ENCODE peak calls at places on chromosomes 11 and 22, in seven cellular contexts. K is tibial nerve, A is endothelial cell of umbilical vein, L is progenitor cell of endocrine pancreas, U is cardiac muscle cell, Z is GM12865, D is sigmoid colon. E is an unnamed sample.

GRCh38 chr22:29225422-29226090 is 19.9 kb downstream of the EMID1 start:
- DNase-seq in Z (no peak), L (no peak), K (peak), D (peak), A (peak), U (peak), E (no peak)

GRCh38 chr11:46472662-46472994 is 81.1 kb upstream of the CHRM4 start:
- DNase-seq in A (no peak), U (no peak), L (no peak), Z (no peak), D (no peak), K (no peak), E (no peak)

GRCh38 chr11:3837793-3838192 is 3.0 kb downstream of the RHOG start:
- DNase-seq in L (no peak), U (peak), Z (peak), A (no peak), K (no peak), D (peak), E (no peak)

GRCh38 chr11:120210651-120211521 is at the start of gene OAF:
- DNase-seq in U (peak), L (peak), D (peak), K (peak), A (peak), Z (peak), E (peak)

GRCh38 chr11:62614275-62614674 is 1.2 kb downstream of the ROM1 start:
- DNase-seq in K (no peak), L (no peak), D (no peak), U (no peak), Z (no peak), A (no peak), E (no peak)

GRCh38 chr11:19946681-19947080 is 213.6 kb downstream of the DBX1 start:
- DNase-seq in L (no peak), A (no peak), D (no peak), Z (no peak), U (no peak), K (no peak), E (no peak)

GRCh38 chr11:40722179-40722795 is 737.2 kb downstream of the LRRC4C start:
- DNase-seq in D (peak), Z (peak), U (peak), A (peak), K (no peak), L (peak), E (no peak)

GRCh38 chr11:28729339-28729738 is 621.2 kb downstream of the METTL15 start:
- DNase-seq in D (no peak), U (no peak), K (no peak), A (no peak), Z (no peak), L (no peak), E (no peak)

GRCh38 chr22:22930571-22931556 is 43.2 kb downstream of the IGLL5 start:
- DNase-seq in L (no peak), D (no peak), K (no peak), Z (peak), A (no peak), U (no peak), E (no peak)

GRCh38 chr22:18070556-18071306 is 7.1 kb upstream of the PEX26 start:
- DNase-seq in U (no peak), Z (no peak), K (no peak), A (no peak), D (no peak), L (no peak), E (no peak)

GRCh38 chr11:111363985-111364384 is 15.1 kb downstream of the POU2AF1 start:
- DNase-seq in D (no peak), Z (peak), L (no peak), K (no peak), A (no peak), U (no peak), E (no peak)

GRCh38 chr11:64723117-64723906 is at the start of gene NRXN2:
- DNase-seq in U (peak), L (peak), Z (peak), A (peak), K (peak), D (peak), E (peak)

GRCh38 chr11:121741954-121742361 is 289.2 kb upstream of the SORL1-AS1 start:
- DNase-seq in U (peak), K (peak), A (no peak), L (no peak), Z (no peak), D (peak), E (no peak)

GRCh38 chr11:125464266-125464662 is 31.8 kb downstream of the FEZ1 start:
- DNase-seq in Z (no peak), K (no peak), D (no peak), A (no peak), U (peak), L (no peak), E (no peak)

GRCh38 chr11:34994859-34995258 is 78.4 kb downstream of the PDHX start:
- DNase-seq in L (no peak), U (no peak), A (no peak), K (no peak), Z (no peak), D (no peak), E (no peak)

GRCh38 chr22:49991907-49992533 is 20.5 kb downstream of the IL17REL start:
- DNase-seq in L (no peak), U (no peak), Z (no peak), A (no peak), D (no peak), K (peak), E (no peak)

GRCh38 chr11:10476342-10476741 is 21.3 kb downstream of the AMPD3 start:
- DNase-seq in K (no peak), L (no peak), U (no peak), A (no peak), D (no peak), Z (no peak), E (no peak)

GRCh38 chr11:64225608-64226506 is at the start of the genes NUDT22 and TRPT1:
- DNase-seq in D (peak), Z (peak), L (peak), K (peak), U (peak), A (peak), E (peak)

DNA sequence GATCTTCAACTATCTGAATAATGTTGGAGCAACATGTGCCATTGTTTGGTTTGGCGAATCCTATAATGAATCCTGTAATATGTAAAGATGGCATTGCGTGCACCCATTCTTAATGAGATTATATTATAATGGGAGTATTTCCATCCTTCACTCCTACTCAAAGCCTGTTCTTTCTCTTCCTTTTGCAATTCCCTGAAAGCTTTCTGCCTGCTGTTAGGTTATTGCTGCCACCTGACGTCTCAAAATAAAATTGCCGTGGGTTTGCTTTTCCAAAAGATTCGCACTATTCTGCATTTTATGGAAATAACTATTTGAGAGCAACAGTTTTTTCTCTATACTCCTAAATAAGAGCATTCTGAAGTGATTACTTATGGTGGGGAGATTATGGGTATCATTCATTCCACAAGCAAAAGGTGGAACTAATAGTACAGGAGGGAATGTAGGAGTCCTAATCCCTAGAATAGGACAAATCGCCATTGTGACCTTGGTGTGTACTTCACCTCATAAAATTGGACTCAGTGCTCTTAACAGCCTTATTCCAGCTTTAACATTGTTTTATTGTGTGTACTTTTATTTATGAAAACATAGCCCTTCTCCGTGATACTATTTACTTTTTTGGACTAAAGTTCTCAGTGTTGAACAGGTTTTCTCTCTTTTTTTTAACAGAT is 69.6 kb upstream of the ALKBH3 start:
- DNase-seq in U (peak), L (no peak), Z (no peak), K (no peak), D (no peak), A (no peak), E (no peak)
- TF ChIP-seq CTCF in U (peak), L (peak), Z (no peak), K (no peak), D (no peak), A (no peak), E (no peak)

GRCh38 chr22:25137577-25138525 is 61.8 kb upstream of the CRYBB3 start:
- DNase-seq in A (no peak), D (peak), Z (peak), U (no peak), L (no peak), K (no peak), E (no peak)
- TF ChIP-seq CTCF in A (no peak), D (no peak), Z (no peak), U (no peak), L (no peak), K (no peak), E (no peak)

GRCh38 chr22:35212996-35213395 is 44.3 kb upstream of the HMGXB4 start:
- DNase-seq in U (no peak), Z (no peak), A (no peak), D (no peak), K (no peak), L (no peak), E (no peak)

GRCh38 chr22:35217541-35217940 is 39.8 kb upstream of the HMGXB4 start:
- DNase-seq in D (no peak), A (no peak), Z (no peak), U (no peak), K (no peak), L (no peak), E (no peak)

GRCh38 chr22:35215993-35216392 is 41.3 kb upstream of the HMGXB4 start:
- DNase-seq in A (no peak), L (no peak), U (no peak), K (no peak), Z (no peak), D (no peak), E (no peak)

GRCh38 chr22:35212020-35212419 is 45.3 kb upstream of the HMGXB4 start:
- DNase-seq in U (peak), L (no peak), K (no peak), A (no peak), Z (no peak), D (no peak), E (no peak)

DNA sequence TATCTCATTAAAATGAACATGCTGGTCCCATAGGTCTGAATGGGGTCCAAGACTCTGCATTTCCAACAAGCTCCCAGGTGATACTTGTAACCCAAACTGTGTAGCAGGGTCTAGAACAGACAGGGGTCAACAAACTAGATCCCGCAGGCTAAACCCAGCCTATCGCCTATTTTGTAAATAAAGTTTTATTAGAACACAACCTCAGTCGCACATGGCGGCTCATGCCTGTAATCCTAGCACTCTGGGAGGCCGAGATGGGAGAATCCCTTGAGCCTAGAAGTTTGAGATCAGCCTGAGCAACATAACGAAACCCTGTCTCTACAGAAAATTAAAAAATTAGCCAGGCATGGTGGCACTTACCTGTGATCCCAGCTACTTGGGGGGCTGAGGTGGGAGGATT is 42.3 kb upstream of the HMGXB4 start:
- DNase-seq in U (no peak), K (no peak), Z (no peak), A (no peak), D (no peak), L (no peak), E (no peak)
- TF ChIP-seq CTCF in U (no peak), K (no peak), Z (no peak), A (no peak), D (no peak), L (no peak), E (no peak)

GRCh38 chr22:27488456-27489224 is 312.9 kb downstream of the MN1 start:
- DNase-seq in D (no peak), A (peak), K (no peak), Z (no peak), U (peak), L (no peak), E (no peak)
- TF ChIP-seq CTCF in D (no peak), A (no peak), K (no peak), Z (no peak), U (no peak), L (no peak), E (no peak)

DNA sequence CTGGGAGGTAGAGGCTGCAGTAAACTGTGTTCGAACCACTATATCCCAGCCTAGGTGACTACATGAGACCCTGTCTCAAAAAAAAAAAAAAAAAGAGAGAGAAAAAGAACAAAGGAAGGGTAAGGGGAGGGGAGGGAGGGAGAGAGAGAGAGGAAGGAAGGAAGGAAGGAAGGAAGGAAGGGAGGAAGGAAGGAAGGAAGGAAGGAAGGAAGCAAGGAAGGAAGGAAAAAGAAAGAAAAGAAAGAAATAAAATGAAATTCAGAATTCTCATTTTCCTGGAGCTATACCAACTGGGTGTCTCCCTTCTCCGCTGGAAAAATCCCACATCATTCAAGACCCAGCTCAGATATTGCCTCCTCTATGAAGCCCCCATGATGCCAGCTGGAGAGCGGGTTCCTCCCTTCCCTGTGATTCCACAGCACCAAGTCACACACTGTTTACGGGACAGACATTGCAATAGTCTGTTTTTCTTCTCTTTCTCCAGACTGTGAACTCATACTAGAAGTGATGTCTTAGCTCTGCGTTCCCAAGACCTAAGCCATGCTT is 3.0 kb upstream of the PPFIA1 start:
- DNase-seq in Z (no peak), A (no peak), L (no peak), K (no peak), D (no peak), U (no peak), E (no peak)
- TF ChIP-seq CTCF in Z (no peak), A (no peak), L (no peak), K (no peak), D (no peak), U (no peak), E (no peak)

GRCh38 chr11:132858203-132858602 is 674.1 kb downstream of the OPCML start:
- DNase-seq in D (no peak), K (no peak), Z (no peak), U (peak), L (no peak), A (no peak), E (no peak)
- TF ChIP-seq CTCF in D (no peak), K (no peak), Z (no peak), U (peak), L (no peak), A (no peak), E (no peak)

DNA sequence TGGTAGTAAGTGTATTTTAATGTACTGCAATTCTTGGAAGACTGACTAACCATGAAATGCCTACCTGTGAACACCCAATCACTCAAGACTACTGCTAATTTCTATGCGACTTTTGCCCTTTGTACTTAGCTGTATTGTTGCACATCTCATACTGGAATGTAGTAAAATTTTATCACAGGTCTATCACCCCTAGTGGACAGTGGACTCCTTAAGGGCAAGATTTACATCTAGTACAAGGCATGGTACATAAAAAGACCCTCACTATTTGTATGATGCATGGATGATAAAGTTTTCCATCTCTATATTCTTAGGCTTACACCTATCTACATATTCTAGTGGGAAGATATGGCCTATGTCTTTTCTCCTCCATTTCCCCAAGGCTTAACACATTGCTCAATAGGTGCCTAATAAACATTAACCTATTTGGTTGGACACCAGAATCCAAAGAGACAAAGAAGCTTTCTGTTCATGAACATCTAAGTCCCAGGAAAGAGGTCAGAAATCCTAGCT is 26.1 kb downstream of the SERGEF start:
- DNase-seq in D (no peak), A (no peak), Z (no peak), U (no peak), L (no peak), K (no peak), E (no peak)
- TF ChIP-seq CTCF in D (no peak), A (no peak), Z (peak), U (peak), L (peak), K (no peak), E (no peak)

GRCh38 chr22:47634342-47634741 is 871.9 kb downstream of the TBC1D22A start:
- DNase-seq in L (no peak), A (no peak), D (no peak), U (no peak), K (no peak), Z (no peak), E (no peak)
- TF ChIP-seq CTCF in L (no peak), A (no peak), D (no peak), U (no peak), K (no peak), Z (no peak), E (no peak)